ENCODE peak calls at places on chromosomes 11 and 22, in eight cellular contexts. One of them, this sample, is unnamed.
A peak's percentile ranks its signal among the peaks of the same experiment; 100 is the strongest.

GRCh38 chr11:94449437-94449836 is 44.2 kb downstream of the MRE11 start:
- DNase-seq in upper lobe of right lung: no peak
- DNase-seq in psoas muscle: no peak
- DNase-seq in upper lobe of left lung: no peak
- DNase-seq in CD4-positive, CD25-positive, alpha-beta regulatory T cell: no peak
- DNase-seq in ovary: no peak
- DNase-seq in heart left ventricle: no peak
- DNase-seq in CD4-positive, alpha-beta T cell: no peak
- DNase-seq in this sample: no peak

GRCh38 chr22:30116362-30117117 is 36.3 kb downstream of the HORMAD2 start:
- DNase-seq in upper lobe of right lung: no peak
- DNase-seq in CD4-positive, CD25-positive, alpha-beta regulatory T cell: no peak
- DNase-seq in upper lobe of left lung: no peak
- DNase-seq in ovary: no peak
- DNase-seq in heart left ventricle: no peak
- DNase-seq in CD4-positive, alpha-beta T cell: no peak
- DNase-seq in psoas muscle: no peak
- DNase-seq in this sample: no peak

GRCh38 chr11:112132737-112133136 is 31.2 kb downstream of the IL18 start:
- DNase-seq in CD4-positive, alpha-beta T cell: no peak
- DNase-seq in ovary: no peak
- DNase-seq in heart left ventricle: no peak
- DNase-seq in CD4-positive, CD25-positive, alpha-beta regulatory T cell: no peak
- DNase-seq in upper lobe of left lung: no peak
- DNase-seq in upper lobe of right lung: no peak
- DNase-seq in psoas muscle: no peak
- DNase-seq in this sample: no peak

GRCh38 chr11:110093407-110094297 is 460 bp downstream of the ZC3H12C start:
- DNase-seq in ovary: peak; percentile 78
- DNase-seq in CD4-positive, CD25-positive, alpha-beta regulatory T cell: peak; percentile 7
- DNase-seq in upper lobe of right lung: peak; percentile 82
- DNase-seq in heart left ventricle: peak; percentile 67
- DNase-seq in psoas muscle: peak; percentile 79
- DNase-seq in CD4-positive, alpha-beta T cell: no peak
- DNase-seq in upper lobe of left lung: peak; percentile 47
- DNase-seq in this sample: no peak

GRCh38 chr11:110984147-110984546 is 261.4 kb upstream of the POU2AF2 start:
- DNase-seq in upper lobe of right lung: no peak
- DNase-seq in heart left ventricle: no peak
- DNase-seq in upper lobe of left lung: no peak
- DNase-seq in CD4-positive, CD25-positive, alpha-beta regulatory T cell: no peak
- DNase-seq in ovary: no peak
- DNase-seq in CD4-positive, alpha-beta T cell: no peak
- DNase-seq in psoas muscle: no peak
- DNase-seq in this sample: no peak

GRCh38 chr11:132024587-132025295 is 654.3 kb downstream of the NTM start:
- DNase-seq in psoas muscle: no peak
- DNase-seq in upper lobe of right lung: no peak
- DNase-seq in CD4-positive, alpha-beta T cell: no peak
- DNase-seq in heart left ventricle: no peak
- DNase-seq in CD4-positive, CD25-positive, alpha-beta regulatory T cell: no peak
- DNase-seq in ovary: no peak
- DNase-seq in upper lobe of left lung: no peak
- DNase-seq in this sample: no peak

GRCh38 chr11:78351193-78351592 is 66.4 kb downstream of the GAB2 start:
- DNase-seq in CD4-positive, alpha-beta T cell: no peak
- DNase-seq in psoas muscle: no peak
- DNase-seq in CD4-positive, CD25-positive, alpha-beta regulatory T cell: no peak
- DNase-seq in upper lobe of right lung: no peak
- DNase-seq in upper lobe of left lung: no peak
- DNase-seq in ovary: no peak
- DNase-seq in heart left ventricle: no peak
- DNase-seq in this sample: no peak

GRCh38 chr11:212150-213100 is 4.9 kb downstream of the RIC8A start:
- DNase-seq in psoas muscle: peak; percentile 49
- DNase-seq in CD4-positive, CD25-positive, alpha-beta regulatory T cell: no peak
- DNase-seq in CD4-positive, alpha-beta T cell: no peak
- DNase-seq in upper lobe of left lung: no peak
- DNase-seq in heart left ventricle: no peak
- DNase-seq in ovary: no peak
- DNase-seq in upper lobe of right lung: peak; percentile 59
- DNase-seq in this sample: no peak

GRCh38 chr11:69954756-69955155 is 123.4 kb upstream of the ANO1 start:
- DNase-seq in CD4-positive, CD25-positive, alpha-beta regulatory T cell: no peak
- DNase-seq in psoas muscle: peak; percentile 19
- DNase-seq in heart left ventricle: no peak
- DNase-seq in CD4-positive, alpha-beta T cell: no peak
- DNase-seq in upper lobe of right lung: peak; percentile 40
- DNase-seq in ovary: no peak
- DNase-seq in upper lobe of left lung: no peak
- DNase-seq in this sample: no peak

GRCh38 chr22:45896153-45896951 is 80.6 kb downstream of the WNT7B start:
- DNase-seq in CD4-positive, alpha-beta T cell: no peak
- DNase-seq in heart left ventricle: peak; percentile 20
- DNase-seq in upper lobe of right lung: peak; percentile 77
- DNase-seq in ovary: no peak
- DNase-seq in CD4-positive, CD25-positive, alpha-beta regulatory T cell: no peak
- DNase-seq in psoas muscle: peak; percentile 36
- DNase-seq in upper lobe of left lung: peak; percentile 77
- DNase-seq in this sample: no peak

DNA sequence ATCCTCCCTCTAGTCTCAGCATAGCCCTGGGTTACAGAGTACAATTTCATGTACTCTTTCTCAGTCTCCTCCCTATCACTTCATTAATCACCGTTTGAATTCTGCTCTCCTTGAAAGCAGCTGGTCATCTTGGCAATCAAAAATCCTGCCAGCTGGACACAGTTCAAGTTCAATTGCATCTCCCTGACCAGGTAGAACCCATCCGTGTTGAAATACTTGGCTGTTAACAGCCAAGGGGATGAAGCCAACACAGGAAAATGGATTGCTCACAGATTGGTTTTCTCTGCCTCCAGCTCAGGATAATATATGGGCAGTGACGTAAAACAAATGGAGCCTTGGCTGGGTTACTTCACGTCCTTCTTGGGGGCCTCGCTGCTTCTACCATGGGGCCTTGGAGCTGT is 55.1 kb upstream of the GRK3 start:
- DNase-seq in CD4-positive, CD25-positive, alpha-beta regulatory T cell: no peak
- DNase-seq in upper lobe of right lung: no peak
- DNase-seq in heart left ventricle: no peak
- DNase-seq in psoas muscle: no peak
- DNase-seq in CD4-positive, alpha-beta T cell: no peak
- DNase-seq in upper lobe of left lung: no peak
- DNase-seq in ovary: no peak
- DNase-seq in this sample: no peak
- H3K27me3 ChIP-seq in CD4-positive, CD25-positive, alpha-beta regulatory T cell: no peaks in the 10 kb centered on the region
- H3K27me3 ChIP-seq in upper lobe of right lung: no peaks in the 10 kb centered on the region
- H3K27me3 ChIP-seq in heart left ventricle: no peaks in the 10 kb centered on the region
- H3K27me3 ChIP-seq in psoas muscle: no peaks in the 10 kb centered on the region
- H3K27me3 ChIP-seq in CD4-positive, alpha-beta T cell: no peaks in the 10 kb centered on the region
- H3K27me3 ChIP-seq in upper lobe of left lung: no peaks in the 10 kb centered on the region
- H3K27me3 ChIP-seq in ovary: no peaks in the 10 kb centered on the region
- H3K27me3 ChIP-seq in this sample: no peaks in the 10 kb centered on the region

GRCh38 chr22:22201185-22201924 is 43.2 kb upstream of the VPREB1 start:
- DNase-seq in upper lobe of right lung: peak; percentile 77
- DNase-seq in ovary: no peak
- DNase-seq in heart left ventricle: peak; percentile 43
- DNase-seq in CD4-positive, CD25-positive, alpha-beta regulatory T cell: peak; percentile 61
- DNase-seq in psoas muscle: no peak
- DNase-seq in CD4-positive, alpha-beta T cell: peak; percentile 52
- DNase-seq in upper lobe of left lung: no peak
- DNase-seq in this sample: no peak
- H3K27me3 ChIP-seq in upper lobe of right lung: peaks cover 38% of the 10 kb centered on the region
- H3K27me3 ChIP-seq in ovary: no peaks in the 10 kb centered on the region
- H3K27me3 ChIP-seq in heart left ventricle: peaks cover 4% of the 10 kb centered on the region
- H3K27me3 ChIP-seq in CD4-positive, CD25-positive, alpha-beta regulatory T cell: no peaks in the 10 kb centered on the region
- H3K27me3 ChIP-seq in psoas muscle: peaks cover 26% of the 10 kb centered on the region
- H3K27me3 ChIP-seq in CD4-positive, alpha-beta T cell: peaks cover 10% of the 10 kb centered on the region
- H3K27me3 ChIP-seq in upper lobe of left lung: no peaks in the 10 kb centered on the region
- H3K27me3 ChIP-seq in this sample: no peaks in the 10 kb centered on the region

GRCh38 chr22:43390166-43390565 is 21.6 kb upstream of the MPPED1 start:
- DNase-seq in psoas muscle: no peak
- DNase-seq in CD4-positive, alpha-beta T cell: no peak
- DNase-seq in upper lobe of left lung: no peak
- DNase-seq in upper lobe of right lung: no peak
- DNase-seq in ovary: no peak
- DNase-seq in heart left ventricle: no peak
- DNase-seq in CD4-positive, CD25-positive, alpha-beta regulatory T cell: no peak
- DNase-seq in this sample: no peak
- H3K27me3 ChIP-seq in psoas muscle: peaks cover 27% of the 10 kb centered on the region
- H3K27me3 ChIP-seq in CD4-positive, alpha-beta T cell: peaks cover 14% of the 10 kb centered on the region
- H3K27me3 ChIP-seq in upper lobe of left lung: no peaks in the 10 kb centered on the region
- H3K27me3 ChIP-seq in upper lobe of right lung: peaks cover 22% of the 10 kb centered on the region
- H3K27me3 ChIP-seq in ovary: no peaks in the 10 kb centered on the region
- H3K27me3 ChIP-seq in heart left ventricle: no peaks in the 10 kb centered on the region
- H3K27me3 ChIP-seq in CD4-positive, CD25-positive, alpha-beta regulatory T cell: no peaks in the 10 kb centered on the region
- H3K27me3 ChIP-seq in this sample: peaks cover 7% of the 10 kb centered on the region

GRCh38 chr11:117547911-117548310 is 220.3 kb downstream of the CEP164 start:
- DNase-seq in psoas muscle: no peak
- DNase-seq in ovary: no peak
- DNase-seq in upper lobe of right lung: no peak
- DNase-seq in upper lobe of left lung: no peak
- DNase-seq in CD4-positive, alpha-beta T cell: no peak
- DNase-seq in heart left ventricle: no peak
- DNase-seq in CD4-positive, CD25-positive, alpha-beta regulatory T cell: no peak
- DNase-seq in this sample: no peak

GRCh38 chr11:117545706-117546105 is 218.1 kb downstream of the CEP164 start:
- DNase-seq in psoas muscle: no peak
- DNase-seq in ovary: no peak
- DNase-seq in upper lobe of right lung: no peak
- DNase-seq in heart left ventricle: no peak
- DNase-seq in CD4-positive, alpha-beta T cell: no peak
- DNase-seq in CD4-positive, CD25-positive, alpha-beta regulatory T cell: no peak
- DNase-seq in upper lobe of left lung: no peak
- DNase-seq in this sample: no peak

GRCh38 chr11:117547188-117547831 is 219.7 kb downstream of the CEP164 start:
- DNase-seq in CD4-positive, CD25-positive, alpha-beta regulatory T cell: no peak
- DNase-seq in upper lobe of right lung: no peak
- DNase-seq in psoas muscle: no peak
- DNase-seq in heart left ventricle: no peak
- DNase-seq in CD4-positive, alpha-beta T cell: no peak
- DNase-seq in ovary: no peak
- DNase-seq in upper lobe of left lung: no peak
- DNase-seq in this sample: no peak

GRCh38 chr11:117546431-117547160 is 218.9 kb downstream of the CEP164 start:
- DNase-seq in upper lobe of right lung: no peak
- DNase-seq in CD4-positive, alpha-beta T cell: no peak
- DNase-seq in CD4-positive, CD25-positive, alpha-beta regulatory T cell: no peak
- DNase-seq in heart left ventricle: no peak
- DNase-seq in upper lobe of left lung: no peak
- DNase-seq in ovary: no peak
- DNase-seq in psoas muscle: no peak
- DNase-seq in this sample: no peak

GRCh38 chr11:117544431-117544830 is 216.8 kb downstream of the CEP164 start:
- DNase-seq in psoas muscle: no peak
- DNase-seq in upper lobe of left lung: no peak
- DNase-seq in ovary: no peak
- DNase-seq in CD4-positive, CD25-positive, alpha-beta regulatory T cell: no peak
- DNase-seq in heart left ventricle: no peak
- DNase-seq in CD4-positive, alpha-beta T cell: no peak
- DNase-seq in upper lobe of right lung: no peak
- DNase-seq in this sample: no peak
- H3K27me3 ChIP-seq in psoas muscle: peaks cover 8% of the 10 kb centered on the region
- H3K27me3 ChIP-seq in upper lobe of left lung: no peaks in the 10 kb centered on the region
- H3K27me3 ChIP-seq in ovary: no peaks in the 10 kb centered on the region
- H3K27me3 ChIP-seq in CD4-positive, CD25-positive, alpha-beta regulatory T cell: no peaks in the 10 kb centered on the region
- H3K27me3 ChIP-seq in heart left ventricle: no peaks in the 10 kb centered on the region
- H3K27me3 ChIP-seq in CD4-positive, alpha-beta T cell: no peaks in the 10 kb centered on the region
- H3K27me3 ChIP-seq in upper lobe of right lung: no peaks in the 10 kb centered on the region
- H3K27me3 ChIP-seq in this sample: no peaks in the 10 kb centered on the region

GRCh38 chr11:124754309-124754708 is 2.3 kb upstream of the VSIG2 start:
- DNase-seq in psoas muscle: no peak
- DNase-seq in upper lobe of right lung: no peak
- DNase-seq in upper lobe of left lung: no peak
- DNase-seq in ovary: no peak
- DNase-seq in heart left ventricle: no peak
- DNase-seq in CD4-positive, alpha-beta T cell: no peak
- DNase-seq in CD4-positive, CD25-positive, alpha-beta regulatory T cell: no peak
- DNase-seq in this sample: no peak

GRCh38 chr11:124756753-124757227 is 4.7 kb upstream of the VSIG2 start:
- DNase-seq in upper lobe of left lung: no peak
- DNase-seq in CD4-positive, alpha-beta T cell: no peak
- DNase-seq in upper lobe of right lung: no peak
- DNase-seq in psoas muscle: no peak
- DNase-seq in heart left ventricle: no peak
- DNase-seq in CD4-positive, CD25-positive, alpha-beta regulatory T cell: no peak
- DNase-seq in ovary: no peak
- DNase-seq in this sample: no peak

GRCh38 chr11:124757320-124757719 is 4.8 kb downstream of the ESAM start:
- DNase-seq in CD4-positive, alpha-beta T cell: no peak
- DNase-seq in upper lobe of right lung: no peak
- DNase-seq in CD4-positive, CD25-positive, alpha-beta regulatory T cell: no peak
- DNase-seq in heart left ventricle: no peak
- DNase-seq in upper lobe of left lung: no peak
- DNase-seq in ovary: no peak
- DNase-seq in psoas muscle: no peak
- DNase-seq in this sample: no peak

GRCh38 chr11:124754710-124755109 is 2.7 kb upstream of the VSIG2 start:
- DNase-seq in upper lobe of left lung: no peak
- DNase-seq in upper lobe of right lung: no peak
- DNase-seq in heart left ventricle: no peak
- DNase-seq in ovary: no peak
- DNase-seq in psoas muscle: no peak
- DNase-seq in CD4-positive, CD25-positive, alpha-beta regulatory T cell: no peak
- DNase-seq in CD4-positive, alpha-beta T cell: no peak
- DNase-seq in this sample: no peak

DNA sequence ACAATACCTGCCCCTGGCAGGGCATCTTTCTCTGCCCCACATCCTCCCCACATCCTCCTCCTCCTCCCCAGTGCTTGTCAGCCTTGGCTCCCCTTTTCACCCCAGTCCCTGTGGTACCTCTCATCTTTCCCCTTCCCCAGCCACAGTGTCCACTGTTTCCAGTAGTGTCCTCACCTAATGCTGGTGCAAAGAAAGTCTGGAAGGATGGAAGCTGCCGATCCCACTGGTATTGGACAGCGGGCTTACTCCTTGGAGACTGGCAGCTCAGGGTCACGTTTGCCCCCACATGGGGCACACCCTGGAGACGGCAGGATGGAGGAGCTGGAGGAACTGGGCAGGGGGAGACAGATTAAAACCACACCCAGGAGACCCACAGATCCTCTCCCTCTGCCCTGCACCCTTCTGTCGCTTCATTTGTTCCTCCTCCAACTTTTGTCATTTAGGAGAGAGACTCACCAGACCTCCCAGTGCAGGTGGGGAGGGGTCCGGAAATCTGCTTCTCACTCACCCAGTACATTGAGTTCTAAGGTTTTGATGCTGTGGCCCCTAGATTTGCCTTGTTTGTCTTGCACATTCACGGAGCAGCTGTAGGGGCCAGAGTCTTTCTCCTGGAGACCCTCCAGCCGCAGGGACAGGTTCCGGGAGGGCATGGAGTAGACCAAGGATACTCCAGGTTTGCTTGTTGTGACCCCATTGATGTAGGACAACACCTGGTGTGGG is 4.1 kb upstream of the VSIG2 start:
- DNase-seq in upper lobe of right lung: no peak
- DNase-seq in ovary: no peak
- DNase-seq in CD4-positive, alpha-beta T cell: no peak
- DNase-seq in upper lobe of left lung: no peak
- DNase-seq in psoas muscle: no peak
- DNase-seq in CD4-positive, CD25-positive, alpha-beta regulatory T cell: no peak
- DNase-seq in heart left ventricle: no peak
- DNase-seq in this sample: no peak
- H3K27me3 ChIP-seq in upper lobe of right lung: peaks cover 22% of the 10 kb centered on the region
- H3K27me3 ChIP-seq in ovary: peaks cover 7% of the 10 kb centered on the region
- H3K27me3 ChIP-seq in CD4-positive, alpha-beta T cell: peaks cover 52% of the 10 kb centered on the region
- H3K27me3 ChIP-seq in upper lobe of left lung: no peaks in the 10 kb centered on the region
- H3K27me3 ChIP-seq in psoas muscle: peaks cover 49% of the 10 kb centered on the region
- H3K27me3 ChIP-seq in CD4-positive, CD25-positive, alpha-beta regulatory T cell: peaks cover 9% of the 10 kb centered on the region
- H3K27me3 ChIP-seq in heart left ventricle: peaks cover 8% of the 10 kb centered on the region
- H3K27me3 ChIP-seq in this sample: peaks cover 26% of the 10 kb centered on the region